ENCODE peak calls at places on chromosomes 12 and 14, in five cellular contexts. U is upper lobe of left lung, V is A549, T is sigmoid colon, S is HepG2. A is an unnamed sample.

GRCh38 chr12:66725031-66725430 is 46.2 kb upstream of the GRIP1 start:
- DNase-seq in S (no peak), T (no peak), U (no peak), V (no peak), A (no peak)

GRCh38 chr12:79168687-79169086 is 304.1 kb downstream of the SYT1 start:
- DNase-seq in V (no peak), U (no peak), S (no peak), T (no peak), A (no peak)

GRCh38 chr12:83793616-83794015 is 1106.9 kb downstream of the TMTC2 start:
- DNase-seq in T (no peak), S (no peak), U (no peak), V (no peak), A (no peak)

GRCh38 chr12:6085841-6086240 is 38.6 kb downstream of the VWF start:
- DNase-seq in U (peak; percentile 15), V (no peak), S (no peak), T (no peak), A (peak; percentile 49)

GRCh38 chr12:10372534-10372931 is 17.3 kb downstream of the KLRK1 start:
- DNase-seq in U (peak; percentile 53), S (no peak), T (no peak), V (no peak), A (no peak)

GRCh38 chr14:31921741-31922140 is 155.4 kb upstream of the ARHGAP5 start:
- DNase-seq in T (no peak), V (no peak), S (no peak), U (no peak), A (no peak)

GRCh38 chr14:101113835-101114725 is 210.6 kb upstream of the RTL1 start:
- DNase-seq in V (no peak), T (peak; percentile 39), U (peak; percentile 14), S (no peak), A (peak; percentile 55)

GRCh38 chr12:114850853-114851252 is 166.9 kb upstream of the TBX3 start:
- DNase-seq in U (no peak), S (no peak), T (no peak), V (no peak), A (no peak)

GRCh38 chr14:32492482-32492881 is 163.4 kb downstream of the AKAP6 start:
- DNase-seq in T (no peak), V (no peak), U (no peak), S (no peak), A (no peak)

GRCh38 chr12:76781321-76781720 is 17.4 kb downstream of the ZDHHC17 start:
- DNase-seq in U (no peak), S (no peak), V (no peak), T (no peak), A (no peak)

GRCh38 chr12:15707516-15708199 is 81.5 kb downstream of the EPS8 start:
- DNase-seq in V (no peak), S (no peak), T (no peak), U (no peak), A (no peak)

GRCh38 chr14:93185333-93185688 is 194 bp downstream of the LYSET start:
- DNase-seq in V (no peak), T (no peak), U (no peak), S (no peak), A (no peak)

GRCh38 chr14:99755629-99756603 is 37.3 kb upstream of the EML1 start:
- DNase-seq in S (peak; percentile 24), U (peak; percentile 69), V (peak; percentile 82), T (peak; percentile 95), A (no peak)

GRCh38 chr14:32230181-32230580 is 27.1 kb upstream of the RNU6-8 start:
- DNase-seq in S (no peak), U (no peak), V (peak; percentile 69), T (no peak), A (no peak)

GRCh38 chr14:55117816-55118441 is 11.1 kb upstream of the LGALS3 start:
- DNase-seq in S (no peak), T (peak; percentile 19), V (no peak), U (peak; percentile 38), A (peak; percentile 73)

GRCh38 chr12:130044991-130045621 is 117.2 kb upstream of the FZD10 start:
- DNase-seq in S (peak; percentile 75), U (no peak), T (no peak), V (no peak), A (no peak)

GRCh38 chr12:126084480-126084879 is 1019.2 kb downstream of the AACS start:
- DNase-seq in T (no peak), V (no peak), U (no peak), S (no peak), A (no peak)

GRCh38 chr14:52296378-52296777 is 17.7 kb upstream of the PTGER2 start:
- DNase-seq in S (no peak), V (no peak), U (no peak), T (no peak), A (no peak)

GRCh38 chr12:25557830-25558436 is 4.8 kb upstream of the LMNTD1 start:
- DNase-seq in V (peak; percentile 48), S (peak; percentile 11), U (no peak), T (no peak), A (no peak)

GRCh38 chr14:26709019-26709418 is 111.2 kb upstream of the NOVA1 start:
- DNase-seq in S (no peak), V (no peak), U (no peak), T (no peak), A (no peak)

GRCh38 chr14:58395815-58396626 is at the start of gene TOMM20L:
- DNase-seq in T (peak; percentile 77), U (peak; percentile 78), V (peak; percentile 69), S (peak; percentile 72), A (peak; percentile 74)

GRCh38 chr12:44076892-44077291 is 241.0 kb downstream of the TMEM117 start:
- DNase-seq in S (no peak), T (no peak), U (no peak), V (no peak), A (no peak)

GRCh38 chr14:61346793-61347192 is 25.4 kb downstream of the PRKCH start:
- DNase-seq in S (no peak), U (no peak), T (no peak), V (no peak), A (no peak)

GRCh38 chr14:61347771-61348443 is 26.5 kb downstream of the PRKCH start:
- DNase-seq in S (no peak), T (no peak), V (no peak), U (no peak), A (no peak)

GRCh38 chr14:61351457-61351856 is 30.1 kb downstream of the PRKCH start:
- DNase-seq in S (no peak), U (no peak), V (no peak), T (no peak), A (no peak)

GRCh38 chr14:61350427-61350826 is 29.0 kb downstream of the PRKCH start:
- DNase-seq in U (no peak), S (no peak), V (no peak), T (no peak), A (no peak)

GRCh38 chr14:61350871-61351270 is 29.5 kb downstream of the PRKCH start:
- DNase-seq in T (no peak), U (no peak), S (no peak), V (no peak), A (no peak)
- H3K4me3 ChIP-seq in T (no peak overlapping the region), U (no peak overlapping the region), S (no peak overlapping the region), V (no peak overlapping the region), A (no peak overlapping the region)

DNA sequence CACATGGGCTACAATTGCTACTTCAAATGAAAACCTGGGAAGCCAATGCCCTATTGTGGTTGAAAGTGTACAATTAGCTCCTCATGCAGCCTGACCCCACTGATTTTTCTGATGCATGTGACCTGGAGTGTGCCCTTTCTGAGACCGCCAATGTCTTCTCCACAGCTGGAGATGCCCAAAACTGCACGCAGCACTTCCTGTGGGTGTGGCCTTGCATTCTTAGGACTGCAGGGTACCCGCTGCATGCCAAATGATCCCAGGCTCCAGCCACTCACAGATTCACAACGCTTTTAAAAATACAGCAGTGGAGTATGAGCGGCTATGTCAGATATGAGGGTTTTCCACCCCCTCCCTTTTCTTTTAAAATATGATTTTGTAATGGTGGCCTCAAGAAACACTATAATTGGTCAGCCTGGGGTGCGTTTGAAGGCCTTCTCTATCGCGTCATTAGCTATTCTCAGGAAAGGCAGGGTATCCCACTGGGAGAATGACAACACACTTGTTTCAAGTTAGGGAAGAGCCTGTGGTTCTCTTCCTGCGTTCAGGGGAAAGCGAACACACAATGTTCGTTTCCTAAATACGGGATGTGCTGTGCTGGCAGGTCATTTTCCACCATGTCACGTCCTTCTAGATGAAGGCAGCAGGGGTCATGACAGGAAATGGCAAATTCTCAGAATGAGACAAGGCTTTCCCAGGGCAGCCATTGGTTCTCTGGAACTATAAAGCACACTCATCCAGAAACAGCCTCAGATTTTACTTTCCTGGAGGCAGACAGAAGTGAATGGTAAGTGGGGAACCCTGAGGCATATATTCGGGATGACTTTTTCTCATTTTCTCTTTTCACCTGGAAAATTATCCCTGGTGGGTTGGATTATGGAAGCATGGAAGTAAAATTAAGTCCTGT is at the start of gene APOLD1:
- DNase-seq in U (no peak), T (peak; percentile 68), S (no peak), V (no peak), A (peak; percentile 76)
- TF ChIP-seq POLR2A in U (no peak), T (peak; percentile 38), S (no peak), V (no peak), A (peak; percentile 70)

GRCh38 chr14:68979722-68980552 is 835 bp upstream of the ACTN1 start:
- DNase-seq in T (peak; percentile 87), U (peak; percentile 49), S (no peak), V (peak; percentile 36), A (peak; percentile 87)

GRCh38 chr14:68977137-68977740 is 1.9 kb downstream of the ACTN1 start:
- DNase-seq in U (peak; percentile 43), S (peak; percentile 84), T (no peak), V (no peak), A (no peak)

GRCh38 chr14:68978550-68978911 is 571 bp downstream of the ACTN1 start:
- DNase-seq in U (peak; percentile 72), V (no peak), T (peak; percentile 88), S (no peak), A (peak; percentile 79)

GRCh38 chr14:68977741-68978549 is 1.2 kb downstream of the ACTN1 start:
- DNase-seq in U (peak; percentile 85), V (peak; percentile 78), S (no peak), T (peak; percentile 95), A (no peak)

GRCh38 chr14:68979021-68979721 is at the start of gene ACTN1:
- DNase-seq in T (peak; percentile 99), U (peak; percentile 98), S (peak; percentile 94), V (peak; percentile 96), A (peak; percentile 94)
- TF ChIP-seq EP300 in T (no peak), U (no peak), S (no peak), V (no peak), A (no peak)

GRCh38 chr14:37196604-37197420 is 925 bp upstream of the MIPOL1 start:
- DNase-seq in V (no peak), S (no peak), U (no peak), T (no peak), A (no peak)
- H3K4me3 ChIP-seq in V (peak overlapping the region; percentile 64), S (peak overlapping the region; percentile 85), U (peak overlapping the region; percentile 69), T (peak overlapping the region; percentile 58), A (peak overlapping the region; percentile 69)